ENCODE peak calls at places on chromosomes 1 and 21, in eight cellular contexts. P is activated CD8-positive, alpha-beta memory T cell treated with anti-CD3 and anti-CD28 coated beads for 24 hours; Q is activated naive CD4-positive, alpha-beta T cell treated with Interleukin-2 at 50 U/mL for 16 hours; B is sigmoid colon; Z is NCI-H1694; O is CD8-positive, alpha-beta T cell; X is head of caudate nucleus; F is WTC11. S is an unnamed sample.

GRCh38 chr1:8211620-8212442 is 106.1 kb upstream of the SLC45A1 start:
- DNase-seq in P (no peak), Q (no peak), B (peak; percentile 73), Z (no peak), O (no peak), X (no peak), F (no peak), S (peak; percentile 98)

GRCh38 chr1:10920063-10920626 is 92.3 kb upstream of the TARDBP start:
- DNase-seq in P (no peak), Q (no peak), B (no peak), Z (no peak), O (no peak), X (no peak), F (no peak), S (no peak)

GRCh38 chr1:111878649-111879048 is 110.8 kb downstream of the KCND3 start:
- DNase-seq in P (no peak), Q (no peak), B (no peak), Z (no peak), O (no peak), X (no peak), F (no peak), S (no peak)

GRCh38 chr1:40699787-40700186 is 8.3 kb downstream of the NFYC start:
- DNase-seq in P (no peak), Q (no peak), B (no peak), Z (no peak), O (no peak), X (no peak), F (no peak), S (no peak)

GRCh38 chr21:44596068-44596725 is 3.9 kb upstream of the KRTAP10-6 start:
- DNase-seq in P (no peak), Q (no peak), B (no peak), Z (no peak), O (no peak), X (peak; percentile 17), F (no peak), S (no peak)

GRCh38 chr1:113508364-113509164 is 118.2 kb downstream of the MAGI3 start:
- DNase-seq in P (no peak), Q (no peak), B (no peak), Z (no peak), O (no peak), X (no peak), F (no peak), S (no peak)

GRCh38 chr1:181777812-181778211 is 283.7 kb downstream of the ZNF648 start:
- DNase-seq in P (no peak), Q (no peak), B (no peak), Z (no peak), O (no peak), X (no peak), F (no peak), S (no peak)

GRCh38 chr1:66931548-66932124 is 6.8 kb downstream of the MIER1 start:
- DNase-seq in P (no peak), Q (no peak), B (no peak), Z (no peak), O (no peak), X (no peak), F (no peak), S (no peak)

GRCh38 chr1:87603636-87604035 is 275.0 kb downstream of the LMO4 start:
- DNase-seq in P (no peak), Q (no peak), B (no peak), Z (no peak), O (no peak), X (no peak), F (no peak), S (no peak)

GRCh38 chr1:6634278-6635052 is 9.8 kb downstream of the THAP3 start:
- DNase-seq in P (peak; percentile 77), Q (peak; percentile 44), B (peak; percentile 79), Z (peak; percentile 3), O (peak; percentile 55), X (peak; percentile 78), F (peak; percentile 75), S (no peak)

GRCh38 chr1:151542710-151543129 is 2.6 kb downstream of the TUFT1 start:
- DNase-seq in P (no peak), Q (no peak), B (no peak), Z (peak; percentile 91), O (no peak), X (no peak), F (no peak), S (no peak)

GRCh38 chr21:34845521-34846213 is 176.9 kb downstream of the CLIC6 start:
- DNase-seq in P (peak; percentile 52), Q (peak; percentile 45), B (no peak), Z (no peak), O (no peak), X (no peak), F (no peak), S (peak; percentile 71)

GRCh38 chr21:27681841-27682240 is 715.0 kb upstream of the ADAMTS5 start:
- DNase-seq in P (no peak), Q (no peak), B (no peak), Z (no peak), O (no peak), X (no peak), F (no peak), S (no peak)

GRCh38 chr1:226984521-226985238 is 44.6 kb downstream of the COQ8A start:
- DNase-seq in P (peak; percentile 51), Q (no peak), B (peak; percentile 64), Z (peak; percentile 76), O (no peak), X (peak; percentile 41), F (no peak), S (no peak)

GRCh38 chr1:95534985-95535384 is 301.0 kb downstream of the RWDD3 start:
- DNase-seq in P (no peak), Q (no peak), B (no peak), Z (no peak), O (no peak), X (no peak), F (no peak), S (no peak)

GRCh38 chr1:150151291-150152181 is 1.8 kb downstream of the PLEKHO1 start:
- DNase-seq in P (peak; percentile 83), Q (peak; percentile 68), B (peak; percentile 83), Z (no peak), O (peak; percentile 86), X (peak; percentile 43), F (no peak), S (no peak)

GRCh38 chr1:226942392-226942791 is 2.3 kb downstream of the COQ8A start:
- DNase-seq in P (no peak), Q (no peak), B (no peak), Z (no peak), O (no peak), X (peak; percentile 41), F (no peak), S (no peak)

GRCh38 chr1:207848234-207848633 is 62.7 kb downstream of the CD34 start:
- DNase-seq in P (peak; percentile 65), Q (peak; percentile 62), B (peak; percentile 83), Z (no peak), O (no peak), X (no peak), F (no peak), S (peak; percentile 53)

GRCh38 chr1:234750922-234751595 is 141.1 kb upstream of the IRF2BP2 start:
- DNase-seq in P (no peak), Q (no peak), B (no peak), Z (no peak), O (no peak), X (peak; percentile 80), F (no peak), S (no peak)

GRCh38 chr1:53317651-53318539 is 10.0 kb downstream of the LRP8 start:
- DNase-seq in P (no peak), Q (no peak), B (no peak), Z (no peak), O (no peak), X (no peak), F (no peak), S (no peak)

GRCh38 chr1:184298321-184299052 is 88.3 kb upstream of the C1orf21 start:
- DNase-seq in P (no peak), Q (no peak), B (no peak), Z (peak; percentile 90), O (no peak), X (no peak), F (no peak), S (no peak)

GRCh38 chr1:167467126-167467725 is 51.1 kb downstream of the CD247 start:
- DNase-seq in P (no peak), Q (no peak), B (peak; percentile 12), Z (no peak), O (no peak), X (no peak), F (no peak), S (peak; percentile 3)

GRCh38 chr1:168535536-168535935 is 8.3 kb downstream of the XCL2 start:
- DNase-seq in P (no peak), Q (no peak), B (no peak), Z (no peak), O (no peak), X (no peak), F (no peak), S (no peak)

GRCh38 chr1:40877681-40878080 is 15.5 kb upstream of the CITED4 start:
- DNase-seq in P (no peak), Q (peak; percentile 32), B (peak; percentile 90), Z (peak; percentile 73), O (no peak), X (peak; percentile 50), F (no peak), S (no peak)

GRCh38 chr1:197976368-197976767 is 59.2 kb downstream of the LHX9 start:
- DNase-seq in P (no peak), Q (no peak), B (no peak), Z (no peak), O (no peak), X (no peak), F (no peak), S (no peak)

GRCh38 chr1:21574464-21575151 is 65.4 kb downstream of the ALPL start:
- DNase-seq in P (no peak), Q (no peak), B (no peak), Z (no peak), O (no peak), X (no peak), F (peak; percentile 57), S (no peak)

GRCh38 chr1:59367269-59368006 is 70.5 kb downstream of the FGGY start:
- DNase-seq in P (no peak), Q (no peak), B (peak; percentile 87), Z (no peak), O (no peak), X (no peak), F (no peak), S (peak; percentile 84)

GRCh38 chr1:20725189-20726106 is 7.1 kb downstream of the SH2D5 start:
- DNase-seq in P (peak; percentile 47), Q (peak; percentile 1), B (peak; percentile 57), Z (no peak), O (no peak), X (no peak), F (no peak), S (no peak)

GRCh38 chr1:44654621-44655187 is 19.6 kb downstream of the TMEM53 start:
- DNase-seq in P (no peak), Q (no peak), B (no peak), Z (no peak), O (no peak), X (no peak), F (no peak), S (no peak)

GRCh38 chr1:183864611-183865010 is 59.7 kb downstream of the RGL1 start:
- DNase-seq in P (no peak), Q (no peak), B (no peak), Z (no peak), O (no peak), X (no peak), F (no peak), S (no peak)

GRCh38 chr21:35249636-35250035 is 200.5 kb upstream of the RUNX1 start:
- DNase-seq in P (no peak), Q (no peak), B (no peak), Z (no peak), O (no peak), X (no peak), F (no peak), S (no peak)

S was measured in non-pigmented ciliary epithelial cell.